ENCODE peak calls at places on chromosomes 5 and 9, in seven cellular contexts. U, F, W, R, O, S and D are unnamed samples.

GRCh38 chr9:71681708-71682268 is 86.5 kb downstream of the CEMIP2 start:
- DNase-seq in U (peak), F (no peak), W (peak), R (no peak), O (no peak), S (peak), D (peak)

GRCh38 chr5:8842906-8843590 is 702.8 kb downstream of the SEMA5A start:
- DNase-seq in U (peak), F (no peak), W (no peak), R (no peak), O (no peak), S (peak), D (peak)

GRCh38 chr5:370311-370958 is 48.9 kb downstream of the AHRR start:
- DNase-seq in U (no peak), F (no peak), W (no peak), R (peak), O (peak), S (no peak), D (no peak)

GRCh38 chr9:17251100-17251499 is 116.3 kb downstream of the CNTLN start:
- DNase-seq in U (no peak), F (no peak), W (no peak), R (no peak), O (no peak), S (no peak), D (no peak)

GRCh38 chr9:19020886-19021285 is 12.1 kb downstream of the SAXO1 start:
- DNase-seq in U (no peak), F (no peak), W (no peak), R (no peak), O (no peak), S (no peak), D (no peak)

GRCh38 chr5:146816775-146817387 is 61.7 kb downstream of the PPP2R2B start:
- DNase-seq in U (no peak), F (no peak), W (no peak), R (peak), O (no peak), S (no peak), D (peak)

GRCh38 chr9:19748278-19749126 is 40.3 kb downstream of the SLC24A2 start:
- DNase-seq in U (no peak), F (no peak), W (no peak), R (no peak), O (no peak), S (peak), D (peak)

GRCh38 chr5:463952-464351 is 21.0 kb downstream of the EXOC3 start:
- DNase-seq in U (no peak), F (no peak), W (no peak), R (no peak), O (no peak), S (no peak), D (no peak)

GRCh38 chr9:109506097-109506712 is 8.1 kb upstream of the PTPN3 start:
- DNase-seq in U (no peak), F (no peak), W (no peak), R (no peak), O (no peak), S (peak), D (no peak)

GRCh38 chr5:18394154-18394804 is 760.0 kb downstream of the TAF11L14 start:
- DNase-seq in U (peak), F (peak), W (peak), R (peak), O (peak), S (peak), D (peak)

GRCh38 chr5:142941217-142941616 is 171.0 kb downstream of the ARHGAP26 start:
- DNase-seq in U (no peak), F (no peak), W (no peak), R (no peak), O (no peak), S (no peak), D (no peak)

GRCh38 chr5:108747111-108748009 is at the start of gene FER:
- DNase-seq in U (peak), F (no peak), W (peak), R (no peak), O (no peak), S (peak), D (peak)

GRCh38 chr5:52690236-52690685 is 97.5 kb upstream of the ITGA1 start:
- DNase-seq in U (peak), F (no peak), W (peak), R (peak), O (no peak), S (peak), D (peak)

GRCh38 chr9:90024823-90025222 is 420.0 kb downstream of the GADD45G start:
- DNase-seq in U (no peak), F (no peak), W (no peak), R (no peak), O (no peak), S (no peak), D (no peak)

GRCh38 chr9:90023861-90024260 is 419.0 kb downstream of the GADD45G start:
- DNase-seq in U (no peak), F (no peak), W (no peak), R (no peak), O (no peak), S (no peak), D (no peak)

GRCh38 chr9:90027296-90027790 is 422.5 kb downstream of the GADD45G start:
- DNase-seq in U (no peak), F (no peak), W (peak), R (no peak), O (no peak), S (no peak), D (no peak)

GRCh38 chr9:90024419-90024818 is 419.6 kb downstream of the GADD45G start:
- DNase-seq in U (no peak), F (no peak), W (no peak), R (no peak), O (no peak), S (no peak), D (no peak)

DNA sequence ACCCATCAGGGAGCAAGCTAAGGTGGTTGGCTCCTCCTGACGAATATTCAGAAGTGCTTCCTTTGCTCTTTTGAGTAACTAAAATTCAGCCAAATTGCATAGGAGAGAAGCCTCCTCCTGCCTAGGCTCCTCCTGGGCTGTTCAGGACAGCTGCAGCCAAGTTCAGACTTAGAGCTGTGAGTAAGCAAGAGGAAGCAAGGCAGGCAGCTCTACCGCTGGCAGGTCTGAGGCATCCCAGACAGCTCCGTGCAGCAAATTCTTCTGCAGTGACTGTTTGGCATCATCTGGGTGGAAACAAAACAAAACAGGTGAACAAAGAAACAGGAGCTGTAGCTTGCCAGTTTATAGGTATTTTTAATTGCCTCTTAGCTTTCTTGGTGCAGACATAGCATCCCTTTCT is 421.0 kb downstream of the GADD45G start:
- DNase-seq in U (no peak), F (no peak), W (peak), R (no peak), O (no peak), S (peak), D (peak)
- H2BK120ac ChIP-seq in U (no peak), F (no peak), W (no peak), R (no peak), O (no peak), S (no peak), D (no peak)

GRCh38 chr9:89431930-89432725 is 65.8 kb downstream of the SEMA4D start:
- DNase-seq in U (no peak), F (no peak), W (no peak), R (no peak), O (no peak), S (no peak), D (no peak)
- H3K23ac ChIP-seq in U (no peak), F (no peak), W (no peak), R (no peak), O (no peak), S (no peak), D (no peak)

GRCh38 chr5:150638053-150638444 is 2.4 kb upstream of the SYNPO start:
- DNase-seq in U (no peak), F (no peak), W (no peak), R (no peak), O (no peak), S (no peak), D (no peak)
- H3K4me2 ChIP-seq in U (peak), F (no peak), W (peak), R (no peak), O (no peak), S (peak), D (no peak)

GRCh38 chr9:95062601-95063065 is 254.9 kb downstream of the FANCC start:
- DNase-seq in U (no peak), F (no peak), W (no peak), R (no peak), O (no peak), S (no peak), D (no peak)

GRCh38 chr9:95063300-95063699 is 254.2 kb downstream of the FANCC start:
- DNase-seq in U (no peak), F (no peak), W (no peak), R (no peak), O (no peak), S (no peak), D (no peak)

GRCh38 chr9:95060916-95061315 is 256.6 kb downstream of the FANCC start:
- DNase-seq in U (no peak), F (no peak), W (no peak), R (no peak), O (no peak), S (no peak), D (no peak)

GRCh38 chr9:95060246-95060645 is 257.3 kb downstream of the FANCC start:
- DNase-seq in U (no peak), F (no peak), W (no peak), R (no peak), O (no peak), S (no peak), D (no peak)

GRCh38 chr9:95061916-95062600 is 255.5 kb downstream of the FANCC start:
- DNase-seq in U (no peak), F (no peak), W (no peak), R (no peak), O (no peak), S (no peak), D (no peak)
- H2BK120ac ChIP-seq in U (no peak), F (no peak), W (no peak), R (no peak), O (no peak), S (no peak), D (no peak)

GRCh38 chr9:89808801-89809200 is 204.0 kb downstream of the GADD45G start:
- DNase-seq in U (no peak), F (no peak), W (no peak), R (no peak), O (peak), S (no peak), D (no peak)
- H3K23ac ChIP-seq in U (no peak), F (no peak), W (no peak), R (no peak), O (no peak), S (no peak), D (peak)

DNA sequence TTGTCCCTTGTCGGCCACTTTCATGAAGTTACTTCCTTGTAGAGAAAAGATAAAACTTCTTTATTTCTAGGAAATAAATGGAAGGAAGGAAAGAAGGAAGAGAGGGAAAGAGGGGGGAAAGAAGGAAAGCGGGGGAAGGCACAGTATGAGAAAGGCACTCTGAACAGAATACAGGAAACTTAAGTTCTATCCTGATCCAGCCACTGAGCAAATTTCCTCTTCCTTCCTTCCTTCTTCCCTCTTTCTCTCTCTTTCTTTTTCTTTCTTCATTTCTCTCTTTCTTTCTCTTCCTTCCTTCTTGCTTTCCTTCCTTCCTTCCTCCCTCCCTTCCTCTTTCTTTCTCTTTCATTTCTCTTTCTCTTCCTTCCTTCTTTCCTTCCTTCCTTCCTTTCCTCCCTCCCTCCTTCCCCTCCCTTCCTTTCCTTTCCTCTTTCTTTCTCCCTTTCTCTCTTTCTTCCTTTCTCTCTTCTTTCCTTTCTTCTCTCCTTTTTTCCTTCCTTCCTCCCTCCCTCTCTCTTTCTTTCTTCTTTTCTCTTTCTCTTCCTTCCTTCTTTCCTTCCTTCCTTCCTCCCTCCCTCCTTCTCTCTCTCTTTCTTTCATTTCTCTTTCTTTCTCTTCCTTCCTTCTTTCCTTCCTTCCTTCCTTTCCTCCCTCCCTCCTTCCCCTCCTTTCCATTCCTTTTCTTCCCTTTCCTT is 240.2 kb upstream of the BRINP1 start:
- DNase-seq in U (no peak), F (no peak), W (no peak), R (no peak), O (no peak), S (no peak), D (no peak)
- H3K4me2 ChIP-seq in U (no peak), F (no peak), W (no peak), R (no peak), O (no peak), S (no peak), D (no peak)

DNA sequence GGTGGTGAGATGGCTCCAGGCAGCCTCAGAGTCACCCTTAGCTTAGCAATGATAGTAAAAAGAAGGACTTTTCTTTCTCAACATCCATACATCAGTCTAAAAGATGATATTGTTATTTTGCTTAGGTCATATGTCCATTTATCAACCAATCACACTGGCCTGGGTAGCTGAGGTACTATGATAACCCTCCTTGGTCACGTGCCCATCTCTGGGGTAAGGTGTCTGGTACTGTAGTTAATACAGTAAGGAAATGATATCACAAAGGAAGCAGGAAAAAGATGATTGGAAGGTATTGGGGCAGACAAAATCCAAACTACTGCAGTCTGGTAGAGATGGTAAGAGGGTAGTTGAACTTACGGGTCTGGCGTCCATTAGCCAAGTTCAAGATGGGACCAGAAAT is 5.1 kb upstream of the SMAD5 start:
- DNase-seq in U (no peak), F (no peak), W (no peak), R (no peak), O (no peak), S (no peak), D (no peak)
- H2BK120ac ChIP-seq in U (no peak), F (no peak), W (no peak), R (no peak), O (no peak), S (no peak), D (no peak)

DNA sequence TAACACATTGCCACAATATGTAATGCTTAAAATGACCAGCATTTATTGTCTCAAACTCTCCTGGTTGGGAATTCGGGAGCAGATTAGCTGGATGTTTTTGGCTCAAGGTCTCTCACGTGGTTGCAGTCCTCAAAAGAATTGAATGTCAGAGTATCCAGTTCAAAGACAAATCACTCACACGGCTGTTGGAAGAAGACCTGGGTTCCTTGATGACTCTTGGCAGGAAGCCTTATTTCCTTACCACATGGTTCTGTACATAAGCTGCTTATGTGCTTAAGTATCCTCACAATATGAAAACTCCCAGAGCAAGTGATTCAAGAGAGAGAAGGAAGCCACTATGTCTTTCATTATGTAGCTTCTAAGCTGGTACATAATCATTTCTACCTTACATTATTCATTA is 230.3 kb upstream of the PTPRD start:
- DNase-seq in U (no peak), F (no peak), W (no peak), R (no peak), O (no peak), S (no peak), D (no peak)
- H3K23ac ChIP-seq in U (no peak), F (no peak), W (no peak), R (no peak), O (no peak), S (no peak), D (no peak)

GRCh38 chr5:79225441-79225840 is 10.5 kb upstream of the JMY start:
- DNase-seq in U (no peak), F (no peak), W (no peak), R (no peak), O (no peak), S (no peak), D (no peak)

GRCh38 chr5:79224275-79224984 is 11.5 kb upstream of the JMY start:
- DNase-seq in U (no peak), F (no peak), W (no peak), R (no peak), O (no peak), S (no peak), D (no peak)

GRCh38 chr5:79227484-79227995 is 8.4 kb upstream of the JMY start:
- DNase-seq in U (no peak), F (no peak), W (no peak), R (no peak), O (no peak), S (no peak), D (no peak)

GRCh38 chr5:79225026-79225425 is 10.9 kb upstream of the JMY start:
- DNase-seq in U (peak), F (no peak), W (peak), R (no peak), O (no peak), S (no peak), D (no peak)

DNA sequence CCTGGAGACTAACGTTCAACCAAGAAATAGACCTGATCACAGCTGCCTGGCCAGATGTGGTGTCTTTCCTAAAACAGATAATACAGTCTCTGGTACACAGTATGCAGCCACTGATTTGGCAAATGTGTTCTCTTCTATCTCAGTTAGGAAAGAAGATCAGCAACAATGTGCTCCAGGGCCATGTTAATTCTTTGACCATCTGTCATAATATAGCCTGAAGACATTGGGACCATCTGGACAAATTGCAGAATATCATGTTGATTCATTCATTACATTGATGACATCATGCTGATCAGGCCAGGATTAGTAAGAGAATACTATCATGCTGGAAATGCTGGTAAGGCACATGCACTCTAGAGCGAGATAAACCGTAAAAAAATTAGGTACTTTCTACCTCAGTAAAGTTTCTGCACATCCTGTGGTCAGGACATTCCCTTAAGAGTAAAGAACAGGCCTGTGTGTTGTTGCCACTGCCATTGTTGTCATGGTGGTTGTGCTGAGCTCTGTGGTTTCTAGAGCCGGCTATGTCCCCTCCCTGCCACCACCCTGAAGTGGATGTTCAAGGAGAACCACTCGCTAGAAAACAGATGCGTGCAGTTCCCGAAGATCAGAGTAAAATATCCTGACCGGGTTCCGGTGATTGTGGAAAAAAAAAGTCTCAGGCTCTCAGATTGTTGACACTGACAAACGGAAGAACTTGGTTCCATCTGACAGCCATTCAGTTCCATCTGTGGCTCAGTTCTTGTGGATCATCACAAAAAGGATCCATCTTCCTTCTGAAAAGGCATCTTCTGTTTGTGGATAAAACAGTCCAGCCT is 6.4 kb upstream of the JMY start:
- DNase-seq in U (peak), F (no peak), W (peak), R (no peak), O (no peak), S (no peak), D (no peak)
- H3K4me2 ChIP-seq in U (no peak), F (no peak), W (no peak), R (no peak), O (no peak), S (no peak), D (no peak)